ENCODE peak calls at places on chromosomes 16 and 17, in five cellular contexts. H is K562, Y is sigmoid colon, P is tibial nerve, F is A549. J is an unnamed sample.

GRCh38 chr17:30323895-30324319 is 9.9 kb downstream of the TMIGD1 start:
- DNase-seq in P (no peak), F (no peak), Y (no peak), H (peak), J (no peak)

GRCh38 chr16:66473654-66474519 is 46.8 kb downstream of the BEAN1 start:
- DNase-seq in P (no peak), Y (peak), F (no peak), H (no peak), J (no peak)

GRCh38 chr17:8868529-8868951 is 1.1 kb upstream of the PIK3R6 start:
- DNase-seq in H (no peak), P (no peak), Y (no peak), F (no peak), J (no peak)

GRCh38 chr17:56699186-56699895 is 105.8 kb downstream of the NOG start:
- DNase-seq in Y (peak), P (no peak), F (peak), H (no peak), J (peak)

GRCh38 chr16:65950211-65950610 is 416.3 kb upstream of the CDH5 start:
- DNase-seq in F (no peak), Y (no peak), P (no peak), H (no peak), J (no peak)

GRCh38 chr17:72422505-72423285 is 301.9 kb downstream of the SOX9 start:
- DNase-seq in H (no peak), P (peak), F (peak), Y (peak), J (peak)

GRCh38 chr17:70855401-70856054 is 686.2 kb downstream of the KCNJ2 start:
- DNase-seq in Y (no peak), H (no peak), P (no peak), F (no peak), J (no peak)

GRCh38 chr17:41614098-41614497 is 1.5 kb upstream of the KRT16 start:
- DNase-seq in F (no peak), P (no peak), H (no peak), Y (peak), J (no peak)

GRCh38 chr17:45346255-45347015 is 29.6 kb upstream of the MAP3K14 start:
- DNase-seq in P (no peak), H (no peak), Y (peak), F (no peak), J (no peak)

GRCh38 chr16:47657977-47658376 is 196.8 kb downstream of the PHKB start:
- DNase-seq in H (no peak), P (no peak), F (no peak), Y (no peak), J (no peak)

GRCh38 chr17:15456972-15457722 is 10.3 kb downstream of the CDRT4 start:
- DNase-seq in F (no peak), P (peak), H (no peak), Y (peak), J (no peak)

GRCh38 chr17:27259356-27259755 is 34.6 kb upstream of the WSB1 start:
- DNase-seq in Y (no peak), P (no peak), F (no peak), H (no peak), J (no peak)

GRCh38 chr17:18258356-18259038 is at the start of gene FLII:
- DNase-seq in Y (peak), F (peak), P (no peak), H (peak), J (peak)

GRCh38 chr17:41308251-41308917 is 725 bp downstream of the KRTAP16-1 start:
- DNase-seq in Y (no peak), F (no peak), P (no peak), H (no peak), J (peak)

GRCh38 chr17:30380643-30381419 is 2.1 kb downstream of the CPD start:
- DNase-seq in F (no peak), P (no peak), H (no peak), Y (no peak), J (no peak)

GRCh38 chr17:45129940-45130639 is 2.2 kb downstream of the PLCD3 start:
- DNase-seq in P (no peak), H (no peak), Y (peak), F (no peak), J (no peak)

GRCh38 chr17:40287494-40288369 is at the start of gene CDC6:
- DNase-seq in P (peak), Y (peak), H (peak), F (peak), J (peak)

GRCh38 chr17:50893183-50893993 is 27.2 kb upstream of the TOB1 start:
- DNase-seq in P (peak), H (peak), F (peak), Y (peak), J (no peak)

GRCh38 chr17:71753070-71753469 is 367.8 kb upstream of the SOX9 start:
- DNase-seq in Y (no peak), P (no peak), H (no peak), F (no peak), J (no peak)

GRCh38 chr17:82213251-82214011 is 789 bp upstream of the CCDC57 start:
- DNase-seq in P (no peak), F (peak), H (peak), Y (peak), J (no peak)

GRCh38 chr17:66359351-66359750 is 56.9 kb downstream of the PRKCA start:
- DNase-seq in H (no peak), P (no peak), F (no peak), Y (no peak), J (no peak)

GRCh38 chr16:66130296-66130910 is 236.1 kb upstream of the CDH5 start:
- DNase-seq in F (no peak), Y (no peak), P (no peak), H (no peak), J (no peak)

GRCh38 chr16:24992696-24993095 is 22.5 kb downstream of the ARHGAP17 start:
- DNase-seq in F (no peak), H (no peak), P (no peak), Y (no peak), J (no peak)

GRCh38 chr17:47733047-47733413 is at the start of gene TBX21:
- DNase-seq in P (peak), F (peak), H (peak), Y (peak), J (peak)

GRCh38 chr16:26801628-26802027 is 265.1 kb upstream of the C16orf82 start:
- DNase-seq in Y (no peak), F (no peak), P (no peak), H (no peak), J (no peak)

GRCh38 chr17:16374129-16374528 is 6.8 kb upstream of the UBB start:
- DNase-seq in H (no peak), P (no peak), F (no peak), Y (peak), J (peak)

GRCh38 chr17:55770220-55770870 is 19.5 kb downstream of the PCTP start:
- DNase-seq in Y (no peak), F (peak), H (peak), P (no peak), J (no peak)

GRCh38 chr17:38617074-38617860 is 11.5 kb upstream of the SRCIN1 start:
- DNase-seq in H (no peak), Y (peak), F (no peak), P (no peak), J (no peak)

GRCh38 chr17:31388770-31389672 is 2.5 kb upstream of the RAB11FIP4 start:
- DNase-seq in Y (no peak), F (peak), P (no peak), H (peak), J (peak)

GRCh38 chr16:87844374-87844733 is 25.0 kb downstream of the SLC7A5 start:
- DNase-seq in P (no peak), Y (no peak), H (no peak), F (no peak), J (no peak)

GRCh38 chr16:87841608-87842208 is 27.6 kb downstream of the SLC7A5 start:
- DNase-seq in Y (no peak), H (no peak), P (no peak), F (no peak), J (peak)

GRCh38 chr16:87840462-87840978 is 28.8 kb downstream of the SLC7A5 start:
- DNase-seq in H (no peak), F (no peak), Y (no peak), P (no peak), J (peak)

GRCh38 chr16:87843678-87844373 is 25.5 kb downstream of the SLC7A5 start:
- DNase-seq in P (no peak), F (no peak), H (no peak), Y (peak), J (peak)

DNA sequence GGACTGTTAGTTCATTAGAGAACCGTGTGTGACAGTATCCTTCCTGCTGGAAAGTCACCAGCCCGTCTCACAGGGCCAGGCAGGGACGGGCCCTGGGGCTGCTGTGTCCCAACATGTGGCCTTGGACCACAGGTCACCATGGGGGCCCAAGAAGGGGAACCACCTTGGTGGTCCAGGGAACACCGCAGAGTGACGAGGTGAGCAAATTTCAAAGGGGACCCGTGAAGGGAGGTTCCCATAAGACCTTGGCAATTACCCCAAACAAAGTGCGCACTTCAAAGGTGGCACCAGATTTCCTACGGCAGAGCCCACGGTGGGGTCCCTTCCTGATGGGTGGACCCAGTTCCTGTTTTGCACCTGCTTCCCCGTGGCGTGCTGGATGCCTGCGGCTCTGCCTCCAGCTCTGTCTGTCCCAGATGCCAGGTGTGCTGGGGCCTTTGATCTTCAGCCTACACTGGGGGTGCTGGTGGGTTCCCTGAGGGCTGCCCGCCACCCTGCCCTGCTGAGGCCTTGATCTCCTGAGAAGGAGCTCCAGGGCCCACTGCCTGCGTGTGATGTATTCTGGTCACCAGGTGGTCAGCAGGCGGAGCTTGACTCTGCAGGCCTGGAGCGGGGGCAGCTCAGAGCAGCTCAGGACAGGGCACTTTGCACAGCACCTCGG is 27.0 kb downstream of the SLC7A5 start:
- DNase-seq in Y (peak), F (no peak), H (no peak), P (no peak), J (peak)
- TF ChIP-seq EP300 in Y (no peak), F (no peak), H (no peak), P (no peak), J (no peak)

GRCh38 chr16:85114909-85115567 is 2.8 kb upstream of the CIBAR2 start:
- DNase-seq in H (peak), Y (peak), F (peak), P (peak), J (peak)
- H3K27ac ChIP-seq in H (peak), Y (peak), F (peak), P (peak), J (peak)

GRCh38 chr16:75108792-75109731 is 7.5 kb downstream of the LDHD start:
- DNase-seq in P (peak), F (peak), Y (peak), H (no peak), J (peak)
- TF ChIP-seq CTCF in P (no peak), F (no peak), Y (no peak), H (no peak), J (no peak)

GRCh38 chr17:44110823-44111633 is 12.4 kb downstream of the HDAC5 start:
- DNase-seq in F (peak), P (peak), Y (peak), H (peak), J (peak)
- TF ChIP-seq EP300 in F (peak), P (peak), Y (peak), H (peak), J (no peak)

GRCh38 chr17:3917391-3917931 is 1.2 kb upstream of the P2RX1 start:
- DNase-seq in P (no peak), F (no peak), Y (no peak), H (peak), J (peak)

GRCh38 chr17:3916013-3916696 is at the start of gene P2RX1:
- DNase-seq in Y (no peak), F (no peak), H (peak), P (no peak), J (peak)

GRCh38 chr17:3914319-3914685 is 2.0 kb downstream of the P2RX1 start:
- DNase-seq in Y (no peak), P (no peak), H (no peak), F (no peak), J (no peak)

GRCh38 chr17:3916825-3917224 is 560 bp upstream of the P2RX1 start:
- DNase-seq in H (no peak), Y (no peak), P (no peak), F (no peak), J (no peak)

GRCh38 chr17:3915642-3916012 is 638 bp downstream of the P2RX1 start:
- DNase-seq in P (no peak), F (no peak), Y (no peak), H (no peak), J (no peak)
- H3K27ac ChIP-seq in P (peak), F (no peak), Y (peak), H (peak), J (peak)

GRCh38 chr17:67779098-67779672 is 46.1 kb upstream of the BPTF start:
- DNase-seq in P (peak), F (peak), Y (peak), H (peak), J (peak)
- TF ChIP-seq CTCF in P (no peak), F (peak), Y (peak), H (peak), J (peak)

DNA sequence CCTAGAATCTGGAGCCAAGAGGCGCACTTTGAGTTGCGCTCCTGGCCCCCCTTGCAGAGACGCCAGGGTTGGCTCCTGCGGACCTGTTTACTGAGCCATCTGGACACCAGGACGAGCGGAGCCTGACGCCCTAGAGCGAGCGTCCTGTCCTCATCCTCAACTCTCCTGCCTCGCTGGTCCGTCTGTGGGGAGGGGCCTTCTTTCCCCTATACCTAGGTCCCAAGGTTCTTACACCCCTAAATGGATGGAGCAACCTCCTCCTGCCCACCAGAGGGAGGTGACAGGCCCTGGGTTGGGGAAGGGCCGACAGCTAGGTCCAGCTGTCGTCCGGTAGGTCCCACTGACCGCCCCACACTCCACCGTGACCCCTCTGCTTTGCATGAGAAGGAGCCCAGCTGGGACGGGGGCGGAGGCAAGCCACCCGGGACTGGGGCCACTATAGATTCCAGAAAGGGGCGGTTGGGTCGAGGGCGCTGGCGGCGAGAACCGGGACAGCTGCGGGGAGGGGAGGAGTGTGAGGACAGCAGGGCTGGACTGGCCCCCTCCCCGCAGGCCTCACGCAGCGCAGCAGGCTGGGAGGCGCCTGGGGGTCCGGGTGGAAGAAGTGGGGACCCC is 3.0 kb upstream of the LHX1 start:
- DNase-seq in F (peak), P (no peak), Y (no peak), H (no peak), J (no peak)
- TF ChIP-seq EP300 in F (no peak), P (peak), Y (no peak), H (no peak), J (no peak)

DNA sequence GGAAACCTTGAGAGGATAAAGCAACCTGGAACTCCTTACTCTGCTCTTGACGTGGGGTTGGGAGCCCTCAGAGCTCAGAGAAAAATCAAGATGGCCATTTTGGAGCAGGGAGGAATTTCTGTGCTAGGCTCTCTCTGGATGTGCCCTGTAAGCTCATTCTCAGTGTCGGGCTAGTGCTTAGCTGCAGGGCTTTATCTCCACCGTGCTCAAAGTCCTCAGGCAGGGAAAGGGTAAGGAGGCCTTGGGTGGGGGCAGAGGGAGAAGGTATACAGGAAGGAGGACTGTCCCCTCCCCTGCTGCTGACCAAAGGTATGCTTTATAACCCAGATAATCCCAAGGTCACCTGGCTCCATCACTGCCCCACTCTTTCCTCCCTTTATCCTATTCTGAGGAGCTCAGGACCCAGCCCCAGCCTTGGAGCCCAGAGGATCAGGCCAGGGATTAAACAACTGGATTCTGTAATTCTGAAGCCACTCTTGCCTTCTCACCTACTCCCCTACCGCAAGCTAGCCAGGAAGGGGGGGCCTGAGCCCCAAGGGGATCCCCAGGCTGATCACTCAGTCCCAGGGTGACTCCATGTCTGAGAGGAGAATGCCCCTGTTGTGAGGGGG is 1.1 kb downstream of the DHRS11 start:
- DNase-seq in P (no peak), H (no peak), F (no peak), Y (no peak), J (no peak)
- H3K27ac ChIP-seq in P (no peak), H (peak), F (peak), Y (no peak), J (no peak)

GRCh38 chr17:75742337-75742736 is 21.1 kb downstream of the ITGB4 start:
- DNase-seq in F (no peak), H (no peak), Y (no peak), P (no peak), J (peak)
- TF ChIP-seq CTCF in F (no peak), H (no peak), Y (no peak), P (no peak), J (no peak)